ENCODE peak calls at places on chromosomes 6 and 20, in nine cellular contexts. C is activated gamma-delta T cell treated with anti-CD3 and anti-CD28 coated beads, Interleukin-2, amount 50 U/mL, for 16 hours; P is smooth muscle cell of the brain vasculature; N is stimulated activated naive CD8-positive, alpha-beta T cell treated with anti-CD3 and anti-CD28 coated beads, Interleukin-15, Interleukin-2, amounts not matched to agents 100 U/mL and 50 U/mL, for 24 hours; U is right cardiac atrium; G is fibroblast of the aortic adventitia; O is central memory CD4-positive, alpha-beta T cell; H is activated T-cell treated with anti-CD3 and anti-CD28 coated beads, Interleukin-2, amount 50 U/mL, for 4 hours; J is effector memory CD4-positive, alpha-beta T cell. Q is an unnamed sample.

GRCh38 chr6:155388546-155388945 is 67.1 kb downstream of the NOX3 start:
- DNase-seq in C (no peak), P (no peak), N (no peak), U (no peak), G (no peak), O (no peak), H (no peak), J (no peak), Q (no peak)

GRCh38 chr6:12265795-12266194 is 24.4 kb upstream of the EDN1 start:
- DNase-seq in C (no peak), P (no peak), N (no peak), U (no peak), G (peak), O (no peak), H (no peak), J (no peak), Q (no peak)

GRCh38 chr6:99563056-99563723 is 5.3 kb downstream of the CCNC start:
- DNase-seq in C (no peak), P (no peak), N (no peak), U (no peak), G (no peak), O (no peak), H (no peak), J (no peak), Q (no peak)

GRCh38 chr20:50111120-50111828 is 1.7 kb downstream of the UBE2V1 start:
- DNase-seq in C (no peak), P (no peak), N (peak), U (no peak), G (peak), O (no peak), H (peak), J (no peak), Q (peak)

GRCh38 chr6:11196511-11197174 is 35.8 kb downstream of the NEDD9 start:
- DNase-seq in C (no peak), P (peak), N (no peak), U (no peak), G (no peak), O (no peak), H (no peak), J (no peak), Q (no peak)

GRCh38 chr20:57698191-57698866 is 11.5 kb downstream of the PMEPA1 start:
- DNase-seq in C (peak), P (peak), N (peak), U (no peak), G (peak), O (no peak), H (peak), J (peak), Q (peak)

GRCh38 chr6:135972586-135972985 is 121.1 kb downstream of the PDE7B start:
- DNase-seq in C (no peak), P (no peak), N (no peak), U (no peak), G (no peak), O (no peak), H (no peak), J (no peak), Q (no peak)

GRCh38 chr6:129212081-129212480 is 329.1 kb downstream of the LAMA2 start:
- DNase-seq in C (no peak), P (no peak), N (no peak), U (no peak), G (peak), O (no peak), H (no peak), J (no peak), Q (no peak)

GRCh38 chr6:141195251-141195832 is 937.4 kb upstream of the GJE1 start:
- DNase-seq in C (no peak), P (no peak), N (no peak), U (no peak), G (no peak), O (no peak), H (no peak), J (no peak), Q (no peak)

GRCh38 chr6:7557652-7558051 is 16.2 kb downstream of the DSP start:
- DNase-seq in C (no peak), P (no peak), N (no peak), U (no peak), G (no peak), O (no peak), H (no peak), J (no peak), Q (no peak)

Q was measured in stimulated activated naive CD4-positive, alpha-beta T cell treated with Interleukin-2 at 50 U/mL for 16 hours.